ENCODE peak calls at places on chromosomes 2 and 18, in six cellular contexts. F is colonic mucosa, N is K562, W is GM23248, G is right atrium auricular region, Z is A549. M is an unnamed sample.

GRCh38 chr2:38496927-38497669 is 105.6 kb downstream of the HNRNPLL start:
- DNase-seq in F (no peak), N (no peak), W (peak; percentile 14), G (peak; percentile 69), Z (no peak), M (no peak)

GRCh38 chr2:167052825-167053224 is 164.5 kb downstream of the XIRP2 start:
- DNase-seq in F (no peak), N (no peak), W (peak; percentile 53), G (no peak), Z (no peak), M (no peak)

GRCh38 chr2:6944546-6944945 is 27.3 kb downstream of the RNF144A start:
- DNase-seq in F (no peak), N (no peak), W (no peak), G (peak; percentile 61), Z (no peak), M (no peak)

GRCh38 chr2:169512525-169512924 is 3.0 kb downstream of the KLHL41 start:
- DNase-seq in F (no peak), N (no peak), W (peak; percentile 20), G (no peak), Z (no peak), M (no peak)

GRCh38 chr2:120571015-120571728 is 164.5 kb upstream of the GLI2 start:
- DNase-seq in F (no peak), N (no peak), W (no peak), G (no peak), Z (no peak), M (no peak)

GRCh38 chr2:44777542-44777941 is 164.0 kb upstream of the SIX3 start:
- DNase-seq in F (no peak), N (no peak), W (peak; percentile 10), G (no peak), Z (no peak), M (no peak)

GRCh38 chr2:201950606-201951005 is 83.0 kb upstream of the FZD7 start:
- DNase-seq in F (no peak), N (no peak), W (peak; percentile 78), G (no peak), Z (no peak), M (no peak)

GRCh38 chr2:123015186-123015585 is 1009.9 kb upstream of the CNTNAP5 start:
- DNase-seq in F (no peak), N (no peak), W (no peak), G (no peak), Z (no peak), M (no peak)

GRCh38 chr2:186695081-186695756 is 1.4 kb downstream of the FAM171B start:
- DNase-seq in F (no peak), N (no peak), W (peak; percentile 86), G (no peak), Z (no peak), M (no peak)

GRCh38 chr2:69216535-69217332 is 170.3 kb downstream of the GFPT1 start:
- DNase-seq in F (no peak), N (no peak), W (peak; percentile 42), G (no peak), Z (no peak), M (no peak)

GRCh38 chr2:1430491-1430890 is 17.2 kb downstream of the TPO start:
- DNase-seq in F (no peak), N (no peak), W (no peak), G (no peak), Z (no peak), M (no peak)
- H3K9me3 ChIP-seq in F (no peaks in the 10 kb centered on the region), N (no peaks in the 10 kb centered on the region), W (no peaks in the 10 kb centered on the region), G (no peaks in the 10 kb centered on the region), Z (no peaks in the 10 kb centered on the region), M (no peaks in the 10 kb centered on the region)

DNA sequence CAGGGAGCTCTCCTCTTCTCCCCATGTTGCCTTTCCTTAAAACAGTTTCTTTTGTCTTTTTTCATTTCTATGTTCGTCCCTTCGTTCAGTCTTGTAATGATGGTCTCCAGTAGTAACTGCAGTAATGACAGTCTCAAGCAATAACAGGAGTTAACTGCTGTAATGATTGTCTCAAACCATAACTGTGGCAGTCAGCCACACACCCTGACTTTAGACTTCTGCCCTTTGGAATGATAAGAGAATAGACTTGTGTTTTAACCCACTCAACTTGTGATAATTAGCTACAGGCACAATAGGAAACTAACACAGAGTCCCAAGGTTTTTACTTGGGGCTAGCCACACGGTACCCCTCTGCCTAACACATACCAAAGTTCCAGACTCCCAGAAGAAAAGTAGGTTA is 12.1 kb downstream of the TMEM131 start:
- DNase-seq in F (no peak), N (no peak), W (no peak), G (no peak), Z (no peak), M (no peak)
- H3K9me3 ChIP-seq in F (no peaks in the 10 kb centered on the region), N (peaks cover 2% of the 10 kb centered on the region), W (peaks cover 6% of the 10 kb centered on the region), G (no peaks in the 10 kb centered on the region), Z (peaks cover 14% of the 10 kb centered on the region), M (no peaks in the 10 kb centered on the region)

GRCh38 chr18:78798402-78799175 is 181.0 kb upstream of the SALL3 start:
- DNase-seq in F (no peak), N (no peak), W (no peak), G (no peak), Z (no peak), M (no peak)

GRCh38 chr18:78797499-78797898 is 182.1 kb upstream of the SALL3 start:
- DNase-seq in F (no peak), N (no peak), W (no peak), G (no peak), Z (no peak), M (no peak)

GRCh38 chr18:78794031-78794430 is 185.6 kb upstream of the SALL3 start:
- DNase-seq in F (no peak), N (no peak), W (peak; percentile 1), G (no peak), Z (no peak), M (no peak)

GRCh38 chr18:78799382-78800089 is 180.1 kb upstream of the SALL3 start:
- DNase-seq in F (no peak), N (no peak), W (no peak), G (no peak), Z (no peak), M (no peak)

DNA sequence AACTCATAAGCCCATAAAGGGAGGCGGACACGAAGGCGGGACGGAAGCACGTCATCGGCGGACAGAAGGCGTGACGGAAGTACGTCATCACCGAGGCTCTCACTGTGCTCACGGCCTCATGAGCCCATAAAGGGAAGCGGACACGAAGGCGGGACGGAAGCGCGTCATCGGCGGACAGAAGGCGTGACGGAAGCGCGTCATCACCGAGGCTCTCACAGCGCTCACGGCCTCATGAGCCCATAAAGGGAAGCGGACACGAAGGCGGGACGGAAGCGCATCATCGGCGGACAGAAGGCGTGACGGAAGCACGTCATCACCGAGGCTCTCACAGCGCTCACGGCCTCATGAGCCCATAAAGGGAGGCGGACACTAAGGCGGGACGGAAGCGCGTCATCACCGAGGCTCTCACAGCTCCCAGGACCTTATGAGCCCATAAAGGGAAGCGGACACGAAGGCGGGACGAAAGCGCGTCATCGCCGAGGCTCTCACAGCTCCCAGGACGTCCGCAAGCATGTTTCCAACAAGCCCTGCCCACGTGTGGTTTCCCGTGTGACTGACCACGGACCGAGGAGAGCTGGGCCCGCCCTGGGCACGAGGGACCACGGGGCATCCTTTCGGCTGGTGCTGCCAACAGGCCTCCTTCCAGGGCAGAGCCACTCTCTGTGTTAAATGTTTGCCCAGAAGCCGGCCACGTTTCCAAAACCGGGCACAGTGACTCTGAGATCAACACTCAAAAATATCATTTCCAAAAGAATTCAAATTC is 182.7 kb upstream of the SALL3 start:
- DNase-seq in F (no peak), N (no peak), W (no peak), G (no peak), Z (no peak), M (no peak)
- H3K9me3 ChIP-seq in F (no peaks in the 10 kb centered on the region), N (no peaks in the 10 kb centered on the region), W (no peaks in the 10 kb centered on the region), G (no peaks in the 10 kb centered on the region), Z (no peaks in the 10 kb centered on the region), M (no peaks in the 10 kb centered on the region)

GRCh38 chr2:2846379-2847130 is 515.5 kb upstream of the MYT1L start:
- DNase-seq in F (no peak), N (peak; percentile 6), W (no peak), G (no peak), Z (no peak), M (no peak)
- H3K9me3 ChIP-seq in F (no peaks in the 10 kb centered on the region), N (no peaks in the 10 kb centered on the region), W (no peaks in the 10 kb centered on the region), G (no peaks in the 10 kb centered on the region), Z (no peaks in the 10 kb centered on the region), M (no peaks in the 10 kb centered on the region)

GRCh38 chr2:3071645-3072044 is 306.0 kb downstream of the EIPR1 start:
- DNase-seq in F (no peak), N (no peak), W (no peak), G (no peak), Z (no peak), M (no peak)

GRCh38 chr2:3075316-3075715 is 302.3 kb downstream of the EIPR1 start:
- DNase-seq in F (no peak), N (no peak), W (no peak), G (no peak), Z (no peak), M (no peak)

GRCh38 chr2:3075941-3076340 is 301.7 kb downstream of the EIPR1 start:
- DNase-seq in F (no peak), N (no peak), W (no peak), G (no peak), Z (no peak), M (no peak)

GRCh38 chr2:3073196-3073595 is 304.4 kb downstream of the EIPR1 start:
- DNase-seq in F (no peak), N (no peak), W (no peak), G (no peak), Z (no peak), M (no peak)

DNA sequence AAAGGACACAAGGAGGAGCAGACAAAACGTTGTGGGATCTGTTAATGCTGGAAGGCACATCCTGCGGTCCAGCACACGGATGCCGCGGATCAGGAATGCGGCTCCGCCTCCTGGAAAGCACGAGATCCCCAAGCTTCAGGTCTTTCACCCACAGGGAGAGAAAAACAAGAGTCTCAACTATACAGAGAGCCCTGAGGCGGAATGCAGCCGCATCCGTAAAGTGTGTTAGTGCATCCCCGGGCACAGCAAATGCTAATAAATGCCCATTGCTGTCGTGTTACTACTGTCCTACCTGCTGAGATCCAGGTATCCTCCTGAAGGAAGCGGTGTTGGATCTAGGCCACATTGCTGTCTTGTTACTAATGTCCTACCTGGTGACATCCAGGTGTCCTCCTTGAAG is 303.9 kb downstream of the EIPR1 start:
- DNase-seq in F (no peak), N (no peak), W (no peak), G (no peak), Z (no peak), M (no peak)
- H3K9me3 ChIP-seq in F (no peaks in the 10 kb centered on the region), N (no peaks in the 10 kb centered on the region), W (no peaks in the 10 kb centered on the region), G (no peaks in the 10 kb centered on the region), Z (no peaks in the 10 kb centered on the region), M (no peaks in the 10 kb centered on the region)

GRCh38 chr18:2326999-2327398 is 244.3 kb downstream of the METTL4 start:
- DNase-seq in F (no peak), N (no peak), W (peak; percentile 4), G (no peak), Z (no peak), M (no peak)
- H3K9me3 ChIP-seq in F (no peaks in the 10 kb centered on the region), N (peaks cover 6% of the 10 kb centered on the region), W (no peaks in the 10 kb centered on the region), G (no peaks in the 10 kb centered on the region), Z (no peaks in the 10 kb centered on the region), M (no peaks in the 10 kb centered on the region)

DNA sequence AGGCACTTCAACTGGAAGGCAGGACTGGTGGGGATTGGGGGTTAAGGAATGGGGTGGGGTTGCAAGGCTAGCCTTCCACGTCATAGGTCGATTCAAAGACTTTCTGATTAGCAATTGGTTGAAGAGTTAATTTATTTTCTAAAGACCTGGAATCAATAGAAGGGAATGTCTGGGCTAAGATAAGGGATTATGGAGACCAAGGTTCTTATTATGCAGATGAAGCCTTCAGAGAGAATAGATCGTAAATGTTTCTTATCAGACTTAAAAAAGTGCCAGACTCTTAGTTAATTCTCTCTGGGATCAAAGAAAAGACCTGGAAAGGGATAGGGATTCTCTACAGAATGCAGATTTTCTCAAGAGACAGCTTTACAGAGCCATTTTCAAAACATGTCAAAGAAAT is 368.0 kb upstream of the DLGAP1 start:
- DNase-seq in F (no peak), N (no peak), W (no peak), G (no peak), Z (no peak), M (no peak)
- H3K9me3 ChIP-seq in F (peaks cover 4% of the 10 kb centered on the region), N (peaks cover 7% of the 10 kb centered on the region), W (no peaks in the 10 kb centered on the region), G (no peaks in the 10 kb centered on the region), Z (no peaks in the 10 kb centered on the region), M (no peaks in the 10 kb centered on the region)

M was measured in T-helper 17 cell.